ENCODE peak calls at places on chromosomes 7 and 10, in six cellular contexts. One of them, this sample, is unnamed.

GRCh38 chr10:33421789-33422188 is 87.3 kb upstream of the NRP1 start:
- DNase-seq in heart right ventricle: no peak
- DNase-seq in foreskin melanocyte: peak
- DNase-seq in COR-L47: no peak
- DNase-seq in EL: peak
- DNase-seq in hepatocyte: peak
- DNase-seq in this sample: peak

GRCh38 chr10:73889014-73889413 is 14.7 kb upstream of the CAMK2G start:
- DNase-seq in foreskin melanocyte: no peak
- DNase-seq in hepatocyte: peak
- DNase-seq in EL: peak
- DNase-seq in heart right ventricle: peak
- DNase-seq in COR-L47: no peak
- DNase-seq in this sample: no peak

GRCh38 chr7:50085344-50085743 is 7.7 kb downstream of the ZPBP start:
- DNase-seq in EL: no peak
- DNase-seq in COR-L47: no peak
- DNase-seq in heart right ventricle: peak
- DNase-seq in hepatocyte: no peak
- DNase-seq in foreskin melanocyte: peak
- DNase-seq in this sample: no peak

GRCh38 chr7:42064534-42064933 is 172.5 kb downstream of the GLI3 start:
- DNase-seq in foreskin melanocyte: no peak
- DNase-seq in hepatocyte: no peak
- DNase-seq in COR-L47: no peak
- DNase-seq in EL: no peak
- DNase-seq in heart right ventricle: no peak
- DNase-seq in this sample: no peak

GRCh38 chr7:80882213-80882801 is 36.5 kb downstream of the SEMA3C start:
- DNase-seq in EL: no peak
- DNase-seq in heart right ventricle: no peak
- DNase-seq in hepatocyte: no peak
- DNase-seq in COR-L47: no peak
- DNase-seq in foreskin melanocyte: no peak
- DNase-seq in this sample: no peak

GRCh38 chr10:69802424-69803161 is 887 bp downstream of the COL13A1 start:
- DNase-seq in COR-L47: no peak
- DNase-seq in EL: peak
- DNase-seq in heart right ventricle: peak
- DNase-seq in foreskin melanocyte: no peak
- DNase-seq in hepatocyte: peak
- DNase-seq in this sample: no peak

GRCh38 chr10:3689871-3690510 is 95.0 kb downstream of the KLF6 start:
- DNase-seq in heart right ventricle: no peak
- DNase-seq in EL: no peak
- DNase-seq in COR-L47: no peak
- DNase-seq in hepatocyte: no peak
- DNase-seq in foreskin melanocyte: no peak
- DNase-seq in this sample: no peak

GRCh38 chr7:3649250-3649649 is 348.2 kb downstream of the SDK1 start:
- DNase-seq in COR-L47: no peak
- DNase-seq in foreskin melanocyte: no peak
- DNase-seq in hepatocyte: no peak
- DNase-seq in heart right ventricle: no peak
- DNase-seq in EL: no peak
- DNase-seq in this sample: no peak

GRCh38 chr10:131701131-131701947 is 199.5 kb upstream of the PPP2R2D start:
- DNase-seq in foreskin melanocyte: no peak
- DNase-seq in COR-L47: no peak
- DNase-seq in hepatocyte: no peak
- DNase-seq in EL: no peak
- DNase-seq in heart right ventricle: no peak
- DNase-seq in this sample: no peak

GRCh38 chr7:34091330-34091917 is 186.1 kb downstream of the BMPER start:
- DNase-seq in COR-L47: no peak
- DNase-seq in heart right ventricle: no peak
- DNase-seq in EL: peak
- DNase-seq in hepatocyte: peak
- DNase-seq in foreskin melanocyte: peak
- DNase-seq in this sample: peak

GRCh38 chr7:44470080-44470479 is 20.4 kb downstream of the NUDCD3 start:
- DNase-seq in COR-L47: no peak
- DNase-seq in hepatocyte: no peak
- DNase-seq in heart right ventricle: no peak
- DNase-seq in EL: no peak
- DNase-seq in foreskin melanocyte: no peak
- DNase-seq in this sample: no peak

GRCh38 chr10:3737811-3738311 is 47.1 kb downstream of the KLF6 start:
- DNase-seq in COR-L47: no peak
- DNase-seq in foreskin melanocyte: no peak
- DNase-seq in EL: no peak
- DNase-seq in heart right ventricle: no peak
- DNase-seq in hepatocyte: no peak
- DNase-seq in this sample: no peak

GRCh38 chr10:16673443-16673842 is 143.8 kb downstream of the RSU1 start:
- DNase-seq in hepatocyte: no peak
- DNase-seq in heart right ventricle: no peak
- DNase-seq in COR-L47: peak
- DNase-seq in foreskin melanocyte: no peak
- DNase-seq in EL: no peak
- DNase-seq in this sample: no peak

GRCh38 chr7:134660961-134661376 is 14.3 kb downstream of the BPGM start:
- DNase-seq in heart right ventricle: no peak
- DNase-seq in hepatocyte: no peak
- DNase-seq in COR-L47: no peak
- DNase-seq in EL: peak
- DNase-seq in foreskin melanocyte: peak
- DNase-seq in this sample: no peak

GRCh38 chr10:5976689-5977470 is 463 bp downstream of the IL15RA start:
- DNase-seq in COR-L47: no peak
- DNase-seq in foreskin melanocyte: peak
- DNase-seq in EL: peak
- DNase-seq in hepatocyte: peak
- DNase-seq in heart right ventricle: peak
- DNase-seq in this sample: no peak

GRCh38 chr7:98754041-98754479 is 115.8 kb downstream of the TMEM130 start:
- DNase-seq in foreskin melanocyte: no peak
- DNase-seq in heart right ventricle: no peak
- DNase-seq in hepatocyte: peak
- DNase-seq in EL: no peak
- DNase-seq in COR-L47: peak
- DNase-seq in this sample: peak